ENCODE peak calls at places on chromosomes 3 and 15, in five cellular contexts. C is HFF-Myc, Q is psoas muscle, D is heart left ventricle, I is upper lobe of left lung. G is an unnamed sample.
A peak's percentile ranks its signal among the peaks of the same experiment; 100 is the strongest.

GRCh38 chr3:106829206-106829605 is 548.0 kb upstream of the CCDC54 start:
- DNase-seq in C (no peak), Q (no peak), D (no peak), I (no peak), G (peak; percentile 29)

GRCh38 chr3:32411442-32411841 is 19.8 kb downstream of the CMTM7 start:
- DNase-seq in C (no peak), Q (no peak), D (no peak), I (no peak), G (no peak)

GRCh38 chr3:59775106-59775505 is 725.3 kb upstream of the CFAP20DC start:
- DNase-seq in C (no peak), Q (no peak), D (no peak), I (no peak), G (no peak)

GRCh38 chr15:91855684-91856553 is 2.4 kb downstream of the SLCO3A1 start:
- DNase-seq in C (no peak), Q (no peak), D (no peak), I (peak; percentile 81), G (no peak)

GRCh38 chr3:183844606-183845005 is 19.2 kb upstream of the MAP6D1 start:
- DNase-seq in C (peak; percentile 57), Q (no peak), D (no peak), I (no peak), G (peak; percentile 45)

GRCh38 chr3:161266731-161267150 is 45.6 kb downstream of the NMD3 start:
- DNase-seq in C (peak; percentile 44), Q (no peak), D (no peak), I (no peak), G (peak; percentile 43)

GRCh38 chr3:123750659-123751420 is 133.3 kb downstream of the MYLK start:
- DNase-seq in C (peak; percentile 93), Q (no peak), D (no peak), I (no peak), G (peak; percentile 67)

GRCh38 chr15:25971053-25971452 is 107.9 kb upstream of the ATP10A start:
- DNase-seq in C (no peak), Q (no peak), D (no peak), I (no peak), G (no peak)

GRCh38 chr15:66763186-66764066 is 61.4 kb downstream of the SMAD6 start:
- DNase-seq in C (no peak), Q (peak; percentile 82), D (peak; percentile 96), I (peak; percentile 96), G (no peak)

GRCh38 chr3:119443179-119443578 is 20.2 kb downstream of the TMEM39A start:
- DNase-seq in C (no peak), Q (no peak), D (no peak), I (no peak), G (no peak)

GRCh38 chr3:20700702-20701101 is 514.7 kb upstream of the SGO1 start:
- DNase-seq in C (no peak), Q (no peak), D (no peak), I (no peak), G (no peak)

GRCh38 chr3:113746955-113747718 is at the start of gene ATP6V1A:
- DNase-seq in C (no peak), Q (peak; percentile 82), D (peak; percentile 77), I (peak; percentile 85), G (no peak)

GRCh38 chr15:68310178-68310810 is 32.7 kb downstream of the FEM1B start:
- DNase-seq in C (no peak), Q (no peak), D (peak; percentile 61), I (no peak), G (no peak)

GRCh38 chr3:151345854-151346253 is 16.5 kb upstream of the P2RY13 start:
- DNase-seq in C (no peak), Q (no peak), D (no peak), I (no peak), G (peak; percentile 55)

GRCh38 chr3:188208751-188209433 is 54.9 kb downstream of the LPP start:
- DNase-seq in C (no peak), Q (no peak), D (no peak), I (no peak), G (no peak)

GRCh38 chr3:9934235-9934621 is 594 bp downstream of the CRELD1 start:
- DNase-seq in C (no peak), Q (no peak), D (no peak), I (no peak), G (no peak)

GRCh38 chr3:40265181-40265580 is 44.3 kb upstream of the EIF1B start:
- DNase-seq in C (no peak), Q (no peak), D (no peak), I (no peak), G (no peak)
- H3K4me3 ChIP-seq in C (no peak overlapping the region), Q (no peak overlapping the region), D (no peak overlapping the region), I (no peak overlapping the region), G (no peak overlapping the region)

GRCh38 chr15:45393851-45394250 is 15.5 kb upstream of the GATM start:
- DNase-seq in C (no peak), Q (no peak), D (no peak), I (no peak), G (no peak)
- TF ChIP-seq CTCF in C (peak; percentile 7), Q (no peak), D (no peak), I (no peak), G (peak; percentile 29)

DNA sequence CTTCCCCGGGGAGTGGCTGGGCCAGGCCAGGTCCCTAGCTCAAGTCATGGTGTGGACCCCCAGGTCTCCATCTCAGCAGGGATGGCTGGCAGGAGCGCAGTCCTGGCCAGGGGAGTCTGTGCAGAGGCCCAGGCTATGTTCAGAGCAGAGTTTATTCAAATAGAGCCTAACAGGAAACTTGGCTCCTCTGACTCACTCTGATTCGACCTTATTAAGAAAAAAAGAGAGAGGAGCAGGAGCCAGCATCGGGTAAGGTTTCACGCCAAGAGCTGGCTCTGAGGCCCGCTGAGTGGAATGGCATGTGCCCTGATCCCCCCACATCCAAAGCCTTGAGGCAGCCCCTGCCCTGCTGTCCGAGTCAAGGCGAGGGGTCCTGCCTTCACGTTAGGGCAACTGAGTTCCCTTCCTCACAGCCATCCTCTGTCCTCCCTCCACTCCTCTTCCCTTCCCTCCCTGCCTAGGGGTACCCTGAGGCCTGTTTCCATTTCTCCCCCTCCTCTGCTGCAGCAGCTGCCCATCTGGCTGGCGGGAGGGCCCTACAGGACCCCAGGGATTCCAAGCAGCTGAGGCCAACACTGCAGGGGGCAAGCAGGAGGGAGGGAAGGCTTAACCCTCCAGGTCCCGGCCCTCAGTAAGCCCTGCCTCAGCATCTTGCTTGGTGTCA is 1.9 kb upstream of the LOXL1 start:
- DNase-seq in C (peak; percentile 76), Q (peak; percentile 55), D (no peak), I (no peak), G (peak; percentile 74)
- H3K4me3 ChIP-seq in C (peak overlapping the region; percentile 21), Q (no peak overlapping the region), D (no peak overlapping the region), I (no peak overlapping the region), G (peak overlapping the region; percentile 3)

GRCh38 chr15:48397841-48398240 is 66.6 kb downstream of the DUT start:
- DNase-seq in C (no peak), Q (peak; percentile 62), D (peak; percentile 85), I (no peak), G (no peak)
- TF ChIP-seq CTCF in C (no peak), Q (no peak), D (no peak), I (no peak), G (no peak)

DNA sequence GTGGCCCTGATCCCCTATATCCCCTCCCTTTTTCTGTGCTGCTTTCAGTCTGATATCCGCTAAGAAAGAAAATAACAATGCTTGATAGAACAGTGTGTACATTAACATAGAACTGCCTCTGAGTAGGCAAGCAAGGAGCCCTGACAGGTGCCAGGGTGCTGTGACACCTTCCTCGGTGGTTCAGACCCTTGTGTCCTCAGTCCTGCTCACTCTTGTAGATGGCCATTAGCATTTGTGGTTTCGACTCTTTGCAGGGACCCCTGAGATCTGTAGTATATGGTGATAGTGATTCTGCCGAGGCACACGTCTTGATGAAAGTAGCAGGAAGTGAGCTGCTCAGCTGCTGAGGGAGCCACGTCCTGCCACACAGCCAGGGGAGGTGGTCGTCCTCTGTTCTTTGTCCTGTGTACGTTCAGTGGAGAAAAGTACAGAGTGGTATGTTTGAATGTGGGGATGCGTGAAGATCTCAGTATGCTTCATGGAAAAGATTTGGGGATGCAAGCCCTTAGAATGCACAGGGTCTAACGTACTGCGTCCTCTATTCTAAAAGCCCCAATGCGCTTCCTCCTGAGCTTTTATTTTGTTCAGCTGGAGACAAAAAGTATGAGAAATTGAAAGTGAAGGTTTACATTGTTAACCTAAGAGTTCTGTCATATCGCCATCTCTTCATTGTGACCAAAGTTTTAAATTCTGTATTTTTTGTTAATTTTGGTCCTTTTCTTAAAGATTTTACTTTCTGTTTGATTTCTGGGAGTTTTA is 35.4 kb downstream of the PXYLP1 start:
- DNase-seq in C (no peak), Q (no peak), D (no peak), I (no peak), G (no peak)
- H3K4me3 ChIP-seq in C (no peak overlapping the region), Q (peak overlapping the region; percentile 18), D (peak overlapping the region; percentile 20), I (peak overlapping the region; percentile 41), G (no peak overlapping the region)

GRCh38 chr3:102125197-102125993 is 276.1 kb downstream of the NFKBIZ start:
- DNase-seq in C (no peak), Q (no peak), D (no peak), I (no peak), G (no peak)
- TF ChIP-seq CTCF in C (no peak), Q (no peak), D (no peak), I (no peak), G (no peak)

GRCh38 chr3:144282313-144282712 is 310.7 kb downstream of the DIPK2A start:
- DNase-seq in C (no peak), Q (no peak), D (no peak), I (no peak), G (no peak)
- H3K4me3 ChIP-seq in C (no peak overlapping the region), Q (no peak overlapping the region), D (no peak overlapping the region), I (no peak overlapping the region), G (no peak overlapping the region)

GRCh38 chr3:133964547-133964946 is 65.2 kb downstream of the SLCO2A1 start:
- DNase-seq in C (no peak), Q (no peak), D (no peak), I (no peak), G (no peak)
- TF ChIP-seq CTCF in C (no peak), Q (no peak), D (peak; percentile 13), I (no peak), G (no peak)

DNA sequence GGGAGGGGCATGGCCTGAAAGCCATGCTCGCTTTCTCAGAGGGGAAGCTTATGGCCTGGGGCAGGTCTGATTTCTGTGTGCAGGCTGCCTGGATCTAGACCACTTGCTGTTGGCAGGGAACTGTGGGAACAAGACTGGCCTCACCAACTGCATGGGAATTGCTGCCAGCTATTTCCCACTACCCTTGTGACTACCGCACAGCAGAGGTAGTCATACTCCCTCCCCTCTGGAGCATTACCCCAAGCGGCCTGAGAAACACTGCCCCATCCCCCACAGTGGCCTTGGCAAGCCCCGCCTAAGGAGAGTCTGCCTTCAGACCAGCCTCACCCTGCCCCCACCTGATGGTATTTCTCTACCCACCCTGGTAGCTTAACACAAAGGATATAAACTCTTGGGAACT is 199.4 kb upstream of the CADM2 start:
- DNase-seq in C (no peak), Q (peak; percentile 30), D (no peak), I (no peak), G (no peak)
- H3K4me3 ChIP-seq in C (no peak overlapping the region), Q (no peak overlapping the region), D (no peak overlapping the region), I (no peak overlapping the region), G (no peak overlapping the region)

GRCh38 chr3:126103121-126104027 is 19.4 kb upstream of the SLC41A3 start:
- DNase-seq in C (no peak), Q (peak; percentile 48), D (no peak), I (no peak), G (no peak)
- TF ChIP-seq CTCF in C (no peak), Q (no peak), D (no peak), I (no peak), G (no peak)